ENCODE peak calls at places on chromosomes 4 and X, in four cellular contexts. One of them, this sample, is unnamed.

GRCh38 chr4:152850377-152850776 is 70.6 kb downstream of the ARFIP1 start:
- DNase-seq in fibroblast of mammary gland: peak; percentile 49
- DNase-seq in NCI-H345: no peak
- DNase-seq in Right ventricle myocardium superior: no peak
- DNase-seq in this sample: no peak

GRCh38 chr4:5757091-5757490 is 46.1 kb downstream of the EVC start:
- DNase-seq in fibroblast of mammary gland: no peak
- DNase-seq in NCI-H345: no peak
- DNase-seq in Right ventricle myocardium superior: no peak
- DNase-seq in this sample: no peak

GRCh38 chrX:84715315-84715714 is 213.1 kb upstream of the HDX start:
- DNase-seq in fibroblast of mammary gland: no peak
- DNase-seq in NCI-H345: no peak
- DNase-seq in Right ventricle myocardium superior: no peak
- DNase-seq in this sample: no peak

GRCh38 chr4:109078724-109079123 is 223.7 kb downstream of the COL25A1 start:
- DNase-seq in fibroblast of mammary gland: peak; percentile 85
- DNase-seq in NCI-H345: no peak
- DNase-seq in Right ventricle myocardium superior: no peak
- DNase-seq in this sample: no peak

GRCh38 chr4:25913056-25913850 is 767 bp upstream of the SMIM20 start:
- DNase-seq in fibroblast of mammary gland: peak; percentile 41
- DNase-seq in NCI-H345: peak; percentile 28
- DNase-seq in Right ventricle myocardium superior: peak; percentile 51
- DNase-seq in this sample: no peak

GRCh38 chrX:24146283-24146865 is 3.2 kb upstream of the ZFX start:
- DNase-seq in fibroblast of mammary gland: no peak
- DNase-seq in NCI-H345: no peak
- DNase-seq in Right ventricle myocardium superior: no peak
- DNase-seq in this sample: no peak

GRCh38 chrX:122363112-122363511 is 821.0 kb upstream of the GRIA3 start:
- DNase-seq in fibroblast of mammary gland: no peak
- DNase-seq in NCI-H345: no peak
- DNase-seq in Right ventricle myocardium superior: no peak
- DNase-seq in this sample: no peak

GRCh38 chr4:74394476-74395136 is 29.7 kb downstream of the EREG start:
- DNase-seq in fibroblast of mammary gland: peak; percentile 38
- DNase-seq in NCI-H345: no peak
- DNase-seq in Right ventricle myocardium superior: no peak
- DNase-seq in this sample: peak; percentile 82

GRCh38 chr4:6478546-6479220 is 6.3 kb upstream of the PPP2R2C start:
- DNase-seq in fibroblast of mammary gland: no peak
- DNase-seq in NCI-H345: no peak
- DNase-seq in Right ventricle myocardium superior: no peak
- DNase-seq in this sample: no peak

GRCh38 chr4:6873291-6873690 is 36.3 kb upstream of the TBC1D14 start:
- DNase-seq in fibroblast of mammary gland: peak; percentile 29
- DNase-seq in NCI-H345: no peak
- DNase-seq in Right ventricle myocardium superior: no peak
- DNase-seq in this sample: no peak

GRCh38 chr4:12943069-12943468 is 541.1 kb downstream of the RAB28 start:
- DNase-seq in fibroblast of mammary gland: no peak
- DNase-seq in NCI-H345: no peak
- DNase-seq in Right ventricle myocardium superior: no peak
- DNase-seq in this sample: no peak

GRCh38 chrX:107710617-107711391 is 64.8 kb downstream of the TSC22D3 start:
- DNase-seq in fibroblast of mammary gland: peak; percentile 97
- DNase-seq in NCI-H345: no peak
- DNase-seq in Right ventricle myocardium superior: no peak
- DNase-seq in this sample: peak; percentile 33

GRCh38 chr4:5711479-5712184 is 631 bp downstream of the EVC start:
- DNase-seq in fibroblast of mammary gland: peak; percentile 56
- DNase-seq in NCI-H345: no peak
- DNase-seq in Right ventricle myocardium superior: peak; percentile 60
- DNase-seq in this sample: no peak

GRCh38 chr4:142473218-142473959 is 372.7 kb downstream of the INPP4B start:
- DNase-seq in fibroblast of mammary gland: peak; percentile 26
- DNase-seq in NCI-H345: no peak
- DNase-seq in Right ventricle myocardium superior: peak; percentile 50
- DNase-seq in this sample: no peak

GRCh38 chr4:27129871-27130277 is 269.2 kb downstream of the STIM2 start:
- DNase-seq in fibroblast of mammary gland: peak; percentile 83
- DNase-seq in NCI-H345: no peak
- DNase-seq in Right ventricle myocardium superior: no peak
- DNase-seq in this sample: no peak

GRCh38 chrX:78687586-78687985 is 28.5 kb upstream of the RTL3 start:
- DNase-seq in fibroblast of mammary gland: no peak
- DNase-seq in NCI-H345: no peak
- DNase-seq in Right ventricle myocardium superior: no peak
- DNase-seq in this sample: no peak

GRCh38 chr4:84638092-84638491 is 55.2 kb downstream of the CDS1 start:
- DNase-seq in fibroblast of mammary gland: no peak
- DNase-seq in NCI-H345: no peak
- DNase-seq in Right ventricle myocardium superior: no peak
- DNase-seq in this sample: no peak

GRCh38 chr4:71841336-71841735 is 57.5 kb upstream of the GC start:
- DNase-seq in fibroblast of mammary gland: no peak
- DNase-seq in NCI-H345: no peak
- DNase-seq in Right ventricle myocardium superior: no peak
- DNase-seq in this sample: no peak

GRCh38 chrX:44183329-44183728 is 160.1 kb downstream of the EFHC2 start:
- DNase-seq in fibroblast of mammary gland: no peak
- DNase-seq in NCI-H345: no peak
- DNase-seq in Right ventricle myocardium superior: no peak
- DNase-seq in this sample: no peak

GRCh38 chrX:10554612-10555270 is 65.6 kb downstream of the MID1 start:
- DNase-seq in fibroblast of mammary gland: no peak
- DNase-seq in NCI-H345: no peak
- DNase-seq in Right ventricle myocardium superior: no peak
- DNase-seq in this sample: no peak

GRCh38 chr4:73315091-73315490 is 56.5 kb upstream of the ANKRD17 start:
- DNase-seq in fibroblast of mammary gland: peak; percentile 96
- DNase-seq in NCI-H345: no peak
- DNase-seq in Right ventricle myocardium superior: no peak
- DNase-seq in this sample: no peak

GRCh38 chr4:15882675-15883086 is 55.9 kb downstream of the FGFBP1 start:
- DNase-seq in fibroblast of mammary gland: peak; percentile 86
- DNase-seq in NCI-H345: peak; percentile 48
- DNase-seq in Right ventricle myocardium superior: no peak
- DNase-seq in this sample: peak; percentile 79

GRCh38 chrX:17758382-17758781 is 21.1 kb downstream of the SCML1 start:
- DNase-seq in fibroblast of mammary gland: no peak
- DNase-seq in NCI-H345: no peak
- DNase-seq in Right ventricle myocardium superior: no peak
- DNase-seq in this sample: no peak

GRCh38 chr4:19300213-19300612 is 951.5 kb upstream of the SLIT2 start:
- DNase-seq in fibroblast of mammary gland: peak; percentile 84
- DNase-seq in NCI-H345: no peak
- DNase-seq in Right ventricle myocardium superior: no peak
- DNase-seq in this sample: no peak

GRCh38 chr4:101600287-101600686 is 190.2 kb upstream of the BANK1 start:
- DNase-seq in fibroblast of mammary gland: peak; percentile 8
- DNase-seq in NCI-H345: no peak
- DNase-seq in Right ventricle myocardium superior: no peak
- DNase-seq in this sample: no peak

GRCh38 chr4:40502936-40503335 is 126.7 kb downstream of the RBM47 start:
- DNase-seq in fibroblast of mammary gland: no peak
- DNase-seq in NCI-H345: no peak
- DNase-seq in Right ventricle myocardium superior: no peak
- DNase-seq in this sample: no peak

GRCh38 chr4:100317032-100317864 is 127.0 kb upstream of the DDIT4L start:
- DNase-seq in fibroblast of mammary gland: peak; percentile 49
- DNase-seq in NCI-H345: no peak
- DNase-seq in Right ventricle myocardium superior: no peak
- DNase-seq in this sample: no peak

GRCh38 chr4:150089732-150090131 is 11.5 kb downstream of the DCLK2 start:
- DNase-seq in fibroblast of mammary gland: peak; percentile 10
- DNase-seq in NCI-H345: no peak
- DNase-seq in Right ventricle myocardium superior: no peak
- DNase-seq in this sample: no peak

GRCh38 chr4:80213117-80213815 is 16.0 kb downstream of the PRDM8 start:
- DNase-seq in fibroblast of mammary gland: peak; percentile 41
- DNase-seq in NCI-H345: no peak
- DNase-seq in Right ventricle myocardium superior: no peak
- DNase-seq in this sample: no peak

This sample was measured in HCT116.